ENCODE peak calls at places on chromosome 6, in five cellular contexts. V, C, E, S and Q are unnamed samples.

GRCh38 chr6:154719433-154719832 is 13.8 kb upstream of the SCAF8 start:
- DNase-seq in V (no peak), C (no peak), E (no peak), S (no peak), Q (no peak)

GRCh38 chr6:158002951-158003853 is 21.5 kb downstream of the SYNJ2 start:
- DNase-seq in V (no peak), C (no peak), E (no peak), S (peak; percentile 74), Q (peak; percentile 88)

GRCh38 chr6:1607557-1608221 is 2.0 kb upstream of the FOXC1 start:
- DNase-seq in V (peak; percentile 91), C (peak; percentile 95), E (no peak), S (no peak), Q (peak; percentile 77)

GRCh38 chr6:101401792-101402617 is 8.5 kb downstream of the GRIK2 start:
- DNase-seq in V (peak; percentile 83), C (peak; percentile 86), E (no peak), S (no peak), Q (no peak)

GRCh38 chr6:148523051-148523450 is 180.4 kb downstream of the SASH1 start:
- DNase-seq in V (no peak), C (no peak), E (no peak), S (no peak), Q (no peak)

GRCh38 chr6:117496383-117496990 is 14.0 kb downstream of the DCBLD1 start:
- DNase-seq in V (no peak), C (no peak), E (no peak), S (no peak), Q (no peak)

GRCh38 chr6:28105286-28105685 is 19.1 kb upstream of the ZSCAN16 start:
- DNase-seq in V (no peak), C (no peak), E (peak; percentile 56), S (no peak), Q (no peak)

GRCh38 chr6:2900221-2900807 is 2.8 kb downstream of the SERPINB9 start:
- DNase-seq in V (peak; percentile 22), C (no peak), E (no peak), S (no peak), Q (no peak)

GRCh38 chr6:159077123-159077522 is 32.3 kb upstream of the TAGAP start:
- DNase-seq in V (no peak), C (peak; percentile 32), E (no peak), S (no peak), Q (no peak)

GRCh38 chr6:6758915-6759654 is 170.6 kb downstream of the LY86 start:
- DNase-seq in V (peak; percentile 82), C (peak; percentile 90), E (peak; percentile 50), S (peak; percentile 68), Q (no peak)

GRCh38 chr6:125867483-125867935 is 76.7 kb downstream of the NCOA7 start:
- DNase-seq in V (peak; percentile 86), C (peak; percentile 66), E (no peak), S (no peak), Q (no peak)

GRCh38 chr6:33217246-33217645 is 8.9 kb downstream of the RING1 start:
- DNase-seq in V (no peak), C (no peak), E (no peak), S (no peak), Q (no peak)

GRCh38 chr6:90126178-90126577 is 170.5 kb downstream of the BACH2 start:
- DNase-seq in V (no peak), C (no peak), E (no peak), S (no peak), Q (no peak)

GRCh38 chr6:149014631-149015171 is 267.9 kb downstream of the UST start:
- DNase-seq in V (peak; percentile 95), C (peak; percentile 89), E (no peak), S (no peak), Q (no peak)

GRCh38 chr6:43037197-43037596 is 15.8 kb downstream of the RRP36 start:
- DNase-seq in V (peak; percentile 22), C (no peak), E (no peak), S (no peak), Q (no peak)

GRCh38 chr6:159094444-159095252 is 49.9 kb upstream of the TAGAP start:
- DNase-seq in V (no peak), C (peak; percentile 55), E (peak; percentile 96), S (no peak), Q (no peak)

GRCh38 chr6:52515219-52515960 is 61.5 kb downstream of the TRAM2 start:
- DNase-seq in V (no peak), C (no peak), E (no peak), S (no peak), Q (no peak)

GRCh38 chr6:126886106-126886505 is 232.4 kb upstream of the RSPO3 start:
- DNase-seq in V (no peak), C (no peak), E (no peak), S (no peak), Q (no peak)

GRCh38 chr6:63805808-63806572 is 170.4 kb downstream of the PHF3 start:
- DNase-seq in V (no peak), C (no peak), E (no peak), S (no peak), Q (no peak)

GRCh38 chr6:10591411-10592160 is 70.4 kb downstream of the GCNT2 start:
- DNase-seq in V (no peak), C (no peak), E (no peak), S (no peak), Q (peak; percentile 19)

GRCh38 chr6:121042766-121043165 is 291.5 kb downstream of the TBC1D32 start:
- DNase-seq in V (no peak), C (no peak), E (no peak), S (no peak), Q (no peak)

GRCh38 chr6:139426795-139427194 is 52.3 kb upstream of the CITED2 start:
- DNase-seq in V (no peak), C (no peak), E (no peak), S (no peak), Q (no peak)

GRCh38 chr6:140932909-140933308 is 1199.8 kb upstream of the GJE1 start:
- DNase-seq in V (no peak), C (no peak), E (no peak), S (no peak), Q (no peak)

GRCh38 chr6:140929121-140929520 is 1203.6 kb upstream of the GJE1 start:
- DNase-seq in V (no peak), C (no peak), E (no peak), S (no peak), Q (no peak)

GRCh38 chr6:140931581-140931980 is 1201.1 kb upstream of the GJE1 start:
- DNase-seq in V (no peak), C (no peak), E (no peak), S (no peak), Q (no peak)
- H3K27ac ChIP-seq in V (no peak overlapping the region), C (no peak overlapping the region), E (no peak overlapping the region), S (no peak overlapping the region), Q (no peak overlapping the region)

GRCh38 chr6:15779726-15780125 is 116.9 kb upstream of the DTNBP1 start:
- DNase-seq in V (no peak), C (no peak), E (no peak), S (no peak), Q (no peak)

GRCh38 chr6:15780437-15780836 is 117.6 kb upstream of the DTNBP1 start:
- DNase-seq in V (no peak), C (no peak), E (no peak), S (no peak), Q (no peak)

GRCh38 chr6:15781333-15781732 is 118.5 kb upstream of the DTNBP1 start:
- DNase-seq in V (no peak), C (no peak), E (no peak), S (no peak), Q (no peak)

GRCh38 chr6:15783484-15783883 is 120.7 kb upstream of the DTNBP1 start:
- DNase-seq in V (no peak), C (no peak), E (no peak), S (no peak), Q (no peak)

DNA sequence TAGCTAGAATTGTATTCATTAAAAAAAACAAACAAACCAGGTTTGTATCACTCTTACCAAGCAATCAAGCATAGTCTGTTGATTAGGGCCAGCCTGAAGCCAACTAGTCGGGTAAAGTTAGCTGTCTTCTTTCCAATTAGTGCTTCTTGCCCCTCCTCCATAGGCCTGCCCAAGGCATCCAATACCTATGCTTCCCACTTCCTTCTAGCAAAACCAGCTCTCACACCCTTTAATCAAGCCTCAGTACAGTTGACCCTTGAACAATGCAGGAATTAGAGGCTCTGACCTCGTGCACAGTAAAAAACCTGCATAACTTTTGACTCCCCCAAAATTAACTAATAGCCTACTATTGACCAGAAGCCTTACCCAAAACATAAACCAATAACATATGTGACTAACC is 119.1 kb upstream of the DTNBP1 start:
- DNase-seq in V (no peak), C (no peak), E (no peak), S (no peak), Q (no peak)
- TF ChIP-seq CTCF in V (no peak), C (no peak), E (no peak), S (no peak), Q (no peak)

GRCh38 chr6:169119669-169120068 is 134.0 kb downstream of the THBS2 start:
- DNase-seq in V (no peak), C (no peak), E (no peak), S (no peak), Q (no peak)

GRCh38 chr6:169121013-169121412 is 132.6 kb downstream of the THBS2 start:
- DNase-seq in V (no peak), C (no peak), E (no peak), S (no peak), Q (no peak)

GRCh38 chr6:169117663-169118062 is 136.0 kb downstream of the THBS2 start:
- DNase-seq in V (no peak), C (no peak), E (no peak), S (no peak), Q (no peak)

GRCh38 chr6:169115632-169116031 is 138.0 kb downstream of the THBS2 start:
- DNase-seq in V (no peak), C (no peak), E (no peak), S (no peak), Q (no peak)

DNA sequence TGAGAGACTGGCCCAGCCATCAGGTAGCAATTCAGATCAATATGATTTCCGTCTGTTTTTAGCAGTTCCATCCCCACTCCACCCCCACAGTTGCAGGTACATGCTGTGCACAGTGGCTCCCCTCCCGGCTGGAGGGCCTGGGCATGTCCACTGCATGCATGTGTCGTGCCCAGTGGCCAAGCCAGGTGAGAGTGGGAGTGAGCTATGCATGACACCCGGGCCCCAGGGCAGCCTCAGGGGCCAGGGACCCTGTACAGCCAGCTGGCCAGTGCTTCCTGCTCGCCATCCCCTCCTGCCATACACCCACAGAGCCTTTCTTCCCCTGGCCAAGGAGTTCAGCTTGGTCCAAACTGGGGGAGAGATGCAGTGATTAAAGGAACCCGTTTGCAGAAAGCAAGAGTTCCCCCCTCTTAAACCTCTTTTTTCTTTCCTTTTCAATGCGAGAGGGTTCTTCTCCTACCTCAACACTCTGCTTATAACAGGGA is 135.3 kb downstream of the THBS2 start:
- DNase-seq in V (no peak), C (no peak), E (no peak), S (no peak), Q (no peak)
- H3K27ac ChIP-seq in V (no peak overlapping the region), C (no peak overlapping the region), E (no peak overlapping the region), S (no peak overlapping the region), Q (no peak overlapping the region)

DNA sequence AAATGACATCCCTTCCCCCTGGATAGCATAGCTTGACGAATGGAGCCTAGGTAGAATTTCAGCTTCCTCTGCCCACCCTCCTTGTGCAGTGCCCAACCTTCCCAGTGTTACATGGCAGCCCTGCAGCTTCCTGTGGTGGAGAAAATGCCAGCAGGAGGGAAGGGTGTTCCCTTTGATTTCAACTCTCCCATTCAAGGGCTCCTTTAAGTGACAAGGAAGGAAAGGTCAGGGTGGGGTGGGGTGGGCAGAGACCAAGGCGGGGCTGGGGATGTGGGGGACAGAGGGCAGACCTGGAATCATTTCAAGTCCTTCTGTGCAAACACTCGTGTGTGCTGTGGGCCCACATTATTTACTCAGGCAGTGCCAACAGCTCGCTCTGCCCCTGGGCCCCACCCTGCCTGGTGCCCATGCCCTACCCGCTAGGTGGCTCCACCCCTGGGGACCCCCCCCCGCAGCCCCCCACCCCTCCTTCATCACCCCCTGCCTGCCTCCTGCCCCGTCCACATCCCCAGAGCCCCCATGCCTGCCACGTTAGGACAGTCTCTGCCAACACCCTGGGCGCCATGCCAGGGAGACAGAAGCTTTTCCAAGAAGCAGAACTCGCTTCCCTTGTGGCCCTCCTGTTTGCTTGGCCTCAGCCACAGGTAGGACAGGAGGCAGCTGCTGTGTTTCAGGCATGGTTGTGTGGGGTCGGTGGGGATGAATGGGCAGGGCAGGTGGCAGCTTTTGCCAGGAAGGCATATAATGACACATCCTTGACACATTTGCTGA is 9.4 kb downstream of the SPDEF start:
- DNase-seq in V (no peak), C (no peak), E (no peak), S (peak; percentile 52), Q (no peak)
- TF ChIP-seq CTCF in V (no peak), C (no peak), E (no peak), S (no peak), Q (no peak)